ENCODE peak calls at places on chromosomes 2 and 18, in five cellular contexts. L is GM06990, Q is posterior vena cava, R is kidney tubule cell, N is dorsolateral prefrontal cortex. K is an unnamed sample.

GRCh38 chr18:2223859-2224258 is 347.4 kb downstream of the METTL4 start:
- DNase-seq in N (no peak), R (peak; percentile 49), L (no peak), Q (no peak), K (no peak)

GRCh38 chr2:85796549-85797262 is 42.9 kb downstream of the ATOH8 start:
- DNase-seq in Q (no peak), R (no peak), L (no peak), N (peak; percentile 75), K (no peak)

GRCh38 chr2:106280224-106280623 is 86.1 kb upstream of the UXS1 start:
- DNase-seq in N (no peak), L (no peak), R (no peak), Q (no peak), K (no peak)

GRCh38 chr2:120303177-120303576 is 42.8 kb upstream of the INHBB start:
- DNase-seq in Q (peak; percentile 64), L (no peak), R (no peak), N (no peak), K (no peak)

GRCh38 chr2:158102446-158102845 is 770 bp downstream of the UPP2 start:
- DNase-seq in N (no peak), R (peak; percentile 83), L (no peak), Q (no peak), K (no peak)

GRCh38 chr2:159454185-159454584 is 162.2 kb downstream of the BAZ2B start:
- DNase-seq in R (peak; percentile 52), L (no peak), Q (no peak), N (no peak), K (no peak)

GRCh38 chr18:60246606-60247005 is 126.0 kb downstream of the MC4R start:
- DNase-seq in Q (no peak), N (no peak), L (peak; percentile 59), R (no peak), K (no peak)

GRCh38 chr2:219916261-219916660 is 288.8 kb downstream of the SLC4A3 start:
- DNase-seq in L (no peak), N (no peak), Q (no peak), R (peak; percentile 42), K (no peak)

GRCh38 chr2:39252888-39253518 is 9.2 kb upstream of the CDKL4 start:
- DNase-seq in R (no peak), N (no peak), Q (no peak), L (no peak), K (no peak)

GRCh38 chr2:25690058-25690457 is 16.7 kb upstream of the DTNB start:
- DNase-seq in N (no peak), Q (no peak), R (peak; percentile 83), L (no peak), K (no peak)

GRCh38 chr2:11187083-11187619 is 31.9 kb downstream of the SLC66A3 start:
- DNase-seq in L (no peak), R (peak; percentile 25), Q (no peak), N (no peak), K (no peak)

GRCh38 chr2:201964631-201965206 is 68.9 kb upstream of the FZD7 start:
- DNase-seq in R (no peak), L (no peak), N (no peak), Q (no peak), K (no peak)

GRCh38 chr2:235917506-235917905 is 250.7 kb downstream of the GBX2 start:
- DNase-seq in N (no peak), L (no peak), R (no peak), Q (no peak), K (no peak)

GRCh38 chr2:86584164-86584913 is 21.1 kb upstream of the CHMP3 start:
- DNase-seq in R (peak; percentile 19), Q (no peak), L (peak; percentile 13), N (no peak), K (no peak)

GRCh38 chr18:31294199-31294747 is 23.7 kb upstream of the DSG1 start:
- DNase-seq in L (no peak), Q (no peak), R (no peak), N (no peak), K (no peak)

GRCh38 chr2:62152000-62152399 is 43.9 kb upstream of the B3GNT2 start:
- DNase-seq in L (no peak), R (peak; percentile 80), Q (no peak), N (no peak), K (no peak)

GRCh38 chr18:8081267-8081666 is 514.2 kb downstream of the PTPRM start:
- DNase-seq in R (no peak), L (no peak), N (no peak), Q (no peak), K (no peak)

GRCh38 chr2:222859786-222860726 is 780 bp upstream of the ACSL3 start:
- DNase-seq in L (no peak), R (peak; percentile 84), N (no peak), Q (no peak), K (no peak)

GRCh38 chr2:100736121-100736915 is 83.6 kb upstream of the NPAS2 start:
- DNase-seq in R (no peak), N (no peak), Q (no peak), L (no peak), K (no peak)

GRCh38 chr2:120066708-120067547 is 54.1 kb downstream of the EPB41L5 start:
- DNase-seq in R (peak; percentile 7), Q (no peak), N (no peak), L (no peak), K (no peak)

GRCh38 chr2:111898703-111899514 is 502 bp downstream of the MERTK start:
- DNase-seq in Q (peak; percentile 84), N (peak; percentile 43), L (peak; percentile 25), R (no peak), K (peak; percentile 18)

GRCh38 chr2:219171231-219171651 is 1.4 kb upstream of the SLC23A3 start:
- DNase-seq in L (no peak), Q (no peak), R (peak; percentile 92), N (no peak), K (no peak)

GRCh38 chr18:13868501-13869271 is 44.7 kb downstream of the MC5R start:
- DNase-seq in N (peak; percentile 57), R (no peak), Q (no peak), L (no peak), K (no peak)

GRCh38 chr2:6186332-6187100 is 494.3 kb downstream of the SOX11 start:
- DNase-seq in Q (no peak), L (no peak), N (no peak), R (peak; percentile 92), K (no peak)

GRCh38 chr18:6323319-6323889 is 91.3 kb downstream of the L3MBTL4 start:
- DNase-seq in N (no peak), L (no peak), R (no peak), Q (no peak), K (no peak)